ENCODE peak calls at places on chromosomes 12 and 14, in eight cellular contexts. N is GM12878, Z is A549, M is HCT116, A is body of pancreas, B is right lobe of liver, F is IMR-90, S is upper lobe of left lung. D is an unnamed sample.

GRCh38 chr14:100294213-100294962 is 11.9 kb downstream of the SLC25A29 start:
- ATAC-seq in N (peak; percentile 60), Z (no peak), M (no peak), A (no peak), B (no peak), F (no peak), S (peak; percentile 16), D (peak; percentile 24)

GRCh38 chr12:22101749-22102243 is 55.8 kb downstream of the CMAS start:
- ATAC-seq in N (peak; percentile 61), Z (no peak), M (no peak), A (no peak), B (peak; percentile 26), F (peak; percentile 87), S (peak; percentile 89), D (peak; percentile 54)

GRCh38 chr12:52945389-52946232 is 3.3 kb upstream of the KRT18 start:
- ATAC-seq in N (no peak), Z (peak; percentile 51), M (peak; percentile 41), A (peak; percentile 38), B (peak; percentile 66), F (peak; percentile 61), S (peak; percentile 23), D (no peak)

GRCh38 chr12:46664771-46665287 is 161.0 kb downstream of the SLC38A4 start:
- ATAC-seq in N (peak; percentile 78), Z (peak; percentile 85), M (peak; percentile 88), A (no peak), B (peak; percentile 38), F (peak; percentile 69), S (peak; percentile 59), D (no peak)

GRCh38 chr14:24081739-24082204 is 10.4 kb downstream of the CPNE6 start:
- ATAC-seq in N (no peak), Z (no peak), M (no peak), A (no peak), B (no peak), F (no peak), S (no peak), D (no peak)

GRCh38 chr14:94677239-94677612 is 65.0 kb downstream of the SERPINA3 start:
- ATAC-seq in N (no peak), Z (no peak), M (no peak), A (no peak), B (no peak), F (no peak), S (no peak), D (no peak)

GRCh38 chr14:30547388-30548048 is 11.4 kb upstream of the G2E3 start:
- ATAC-seq in N (no peak), Z (no peak), M (no peak), A (no peak), B (no peak), F (no peak), S (no peak), D (no peak)

GRCh38 chr14:53450871-53451270 is 297.7 kb upstream of the DDHD1 start:
- ATAC-seq in N (no peak), Z (peak; percentile 47), M (no peak), A (no peak), B (no peak), F (no peak), S (no peak), D (no peak)

GRCh38 chr14:97077687-97078086 is 280.5 kb downstream of the VRK1 start:
- ATAC-seq in N (no peak), Z (no peak), M (peak; percentile 50), A (no peak), B (no peak), F (no peak), S (no peak), D (no peak)

GRCh38 chr14:72636094-72636493 is 257.8 kb downstream of the DPF3 start:
- ATAC-seq in N (no peak), Z (no peak), M (no peak), A (no peak), B (no peak), F (peak; percentile 46), S (no peak), D (no peak)

GRCh38 chr14:73771848-73772705 is 57.9 kb upstream of the PNMA1 start:
- ATAC-seq in N (peak; percentile 76), Z (peak; percentile 40), M (peak; percentile 56), A (peak; percentile 90), B (peak; percentile 78), F (peak; percentile 83), S (peak; percentile 60), D (peak; percentile 25)

GRCh38 chr14:50007123-50007903 is 109.1 kb downstream of the VCPKMT start:
- ATAC-seq in N (no peak), Z (peak; percentile 56), M (peak; percentile 52), A (no peak), B (no peak), F (no peak), S (no peak), D (no peak)

GRCh38 chr12:50275545-50275944 is 7.8 kb downstream of the LIMA1 start:
- ATAC-seq in N (no peak), Z (peak; percentile 30), M (no peak), A (peak; percentile 37), B (peak; percentile 23), F (no peak), S (peak; percentile 42), D (peak; percentile 62)

GRCh38 chr14:54785111-54785777 is 117.4 kb downstream of the GCH1 start:
- ATAC-seq in N (no peak), Z (no peak), M (no peak), A (no peak), B (peak; percentile 32), F (no peak), S (no peak), D (no peak)

GRCh38 chr14:75044760-75045159 is 6.5 kb downstream of the MLH3 start:
- ATAC-seq in N (no peak), Z (no peak), M (no peak), A (no peak), B (no peak), F (no peak), S (no peak), D (no peak)

GRCh38 chr14:76937181-76938091 is 91.1 kb downstream of the IRF2BPL start:
- ATAC-seq in N (no peak), Z (peak; percentile 70), M (no peak), A (peak; percentile 47), B (peak; percentile 36), F (peak; percentile 92), S (peak; percentile 82), D (peak; percentile 72)

GRCh38 chr14:76936483-76936882 is 92.0 kb downstream of the IRF2BPL start:
- ATAC-seq in N (no peak), Z (peak; percentile 39), M (no peak), A (peak; percentile 27), B (no peak), F (peak; percentile 45), S (peak; percentile 18), D (peak; percentile 80)

GRCh38 chr14:76939015-76939742 is 89.3 kb downstream of the IRF2BPL start:
- ATAC-seq in N (no peak), Z (peak; percentile 20), M (peak; percentile 61), A (no peak), B (no peak), F (no peak), S (no peak), D (no peak)

GRCh38 chr14:76940057-76940456 is 88.5 kb downstream of the IRF2BPL start:
- ATAC-seq in N (no peak), Z (no peak), M (no peak), A (no peak), B (no peak), F (no peak), S (no peak), D (no peak)

DNA sequence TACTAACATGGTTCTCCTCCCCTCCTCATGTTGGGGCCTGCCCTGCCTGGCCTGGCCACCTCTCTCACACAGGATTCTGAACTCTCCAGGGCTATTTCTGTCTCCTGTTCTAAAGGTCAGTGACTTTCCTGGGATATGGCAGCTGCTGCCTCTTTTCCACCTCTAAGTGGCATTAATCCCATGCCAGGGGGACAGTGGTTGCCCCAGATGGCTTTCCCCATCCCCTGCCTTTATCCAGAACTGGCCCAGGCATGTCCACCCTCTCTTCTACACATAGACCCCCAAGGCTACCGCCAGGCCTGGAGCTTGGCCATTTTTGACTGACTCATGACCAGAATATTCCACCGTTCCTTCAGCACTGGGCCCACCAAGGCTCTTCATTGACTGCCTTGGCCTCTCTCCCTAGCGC is 90.4 kb downstream of the IRF2BPL start:
- ATAC-seq in N (no peak), Z (no peak), M (no peak), A (no peak), B (no peak), F (peak; percentile 6), S (no peak), D (no peak)
- H3K27ac ChIP-seq in N (no peak overlapping the region), Z (peak overlapping the region; percentile 65), M (no peak overlapping the region), A (no peak overlapping the region), B (no peak overlapping the region), F (peak overlapping the region; percentile 62), S (no peak overlapping the region), D (peak overlapping the region; percentile 60)

GRCh38 chr14:58572092-58572853 is 65.5 kb upstream of the DACT1 start:
- ATAC-seq in N (peak; percentile 73), Z (peak; percentile 77), M (no peak), A (no peak), B (no peak), F (peak; percentile 98), S (no peak), D (no peak)
- TF ChIP-seq POLR2A in N (no peak), Z (no peak), M (no peak), A (no peak), B (no peak), F (no peak), S (no peak), D (no peak)

GRCh38 chr12:124399622-124400021 is 104.7 kb downstream of the RFLNA start:
- ATAC-seq in N (peak; percentile 59), Z (peak; percentile 38), M (peak; percentile 67), A (no peak), B (peak; percentile 41), F (peak; percentile 80), S (peak; percentile 45), D (no peak)

GRCh38 chr12:124396544-124397398 is 101.9 kb downstream of the RFLNA start:
- ATAC-seq in N (no peak), Z (no peak), M (no peak), A (peak; percentile 49), B (no peak), F (no peak), S (no peak), D (no peak)

GRCh38 chr12:124398578-124399227 is 103.8 kb downstream of the RFLNA start:
- ATAC-seq in N (no peak), Z (peak; percentile 6), M (no peak), A (no peak), B (no peak), F (no peak), S (peak; percentile 49), D (peak; percentile 67)

GRCh38 chr12:124397399-124397679 is 102.4 kb downstream of the RFLNA start:
- ATAC-seq in N (no peak), Z (no peak), M (no peak), A (no peak), B (no peak), F (no peak), S (no peak), D (no peak)

GRCh38 chr12:124397807-124398577 is 103.1 kb downstream of the RFLNA start:
- ATAC-seq in N (no peak), Z (no peak), M (no peak), A (no peak), B (no peak), F (no peak), S (no peak), D (no peak)
- H3K27ac ChIP-seq in N (no peak overlapping the region), Z (peak overlapping the region; percentile 100), M (no peak overlapping the region), A (peak overlapping the region; percentile 62), B (no peak overlapping the region), F (no peak overlapping the region), S (peak overlapping the region; percentile 31), D (peak overlapping the region; percentile 98)

GRCh38 chr14:40841886-40842285 is 764.8 kb upstream of the LRFN5 start:
- ATAC-seq in N (no peak), Z (no peak), M (no peak), A (no peak), B (no peak), F (no peak), S (no peak), D (no peak)
- TF ChIP-seq POLR2A in N (no peak), Z (no peak), M (no peak), A (no peak), B (no peak), F (no peak), S (no peak), D (no peak)

GRCh38 chr14:104504172-104504735 is 75.3 kb upstream of the C14orf180 start:
- ATAC-seq in N (no peak), Z (no peak), M (no peak), A (no peak), B (no peak), F (no peak), S (no peak), D (no peak)
- H3K27ac ChIP-seq in N (no peak overlapping the region), Z (no peak overlapping the region), M (no peak overlapping the region), A (no peak overlapping the region), B (no peak overlapping the region), F (no peak overlapping the region), S (no peak overlapping the region), D (no peak overlapping the region)